ENCODE peak calls at places on chromosomes 6 and 20, in seven cellular contexts. C, I, W, A, R, J and U are unnamed samples.

GRCh38 chr20:44566811-44567210 is 15.6 kb upstream of the PKIG start:
- DNase-seq in C (no peak), I (no peak), W (no peak), A (no peak), R (no peak), J (no peak), U (no peak)

GRCh38 chr6:138004423-138005287 is 102.6 kb downstream of the PERP start:
- DNase-seq in C (peak; percentile 61), I (peak; percentile 35), W (no peak), A (peak; percentile 53), R (no peak), J (no peak), U (peak; percentile 54)

GRCh38 chr6:4021862-4022715 is 56.8 kb downstream of the FAM217A start:
- DNase-seq in C (peak; percentile 22), I (no peak), W (no peak), A (peak; percentile 35), R (no peak), J (no peak), U (no peak)

GRCh38 chr6:32945106-32945761 is 4.4 kb upstream of the HLA-DMB start:
- DNase-seq in C (peak; percentile 81), I (no peak), W (no peak), A (no peak), R (peak; percentile 43), J (no peak), U (no peak)

GRCh38 chr6:143611580-143611979 is 66.2 kb upstream of the PHACTR2 start:
- DNase-seq in C (no peak), I (no peak), W (no peak), A (no peak), R (no peak), J (no peak), U (no peak)

GRCh38 chr6:97437087-97437486 is 154.1 kb upstream of the MMS22L start:
- DNase-seq in C (peak; percentile 27), I (peak; percentile 54), W (no peak), A (peak; percentile 34), R (no peak), J (no peak), U (peak; percentile 30)

GRCh38 chr6:13360671-13361540 is 32.6 kb upstream of the TBC1D7 start:
- DNase-seq in C (no peak), I (no peak), W (no peak), A (no peak), R (no peak), J (peak; percentile 69), U (peak; percentile 88)

GRCh38 chr6:83199865-83200230 is 6.7 kb downstream of the RWDD2A start:
- DNase-seq in C (no peak), I (no peak), W (no peak), A (peak; percentile 69), R (peak; percentile 34), J (no peak), U (no peak)

GRCh38 chr20:16459019-16459700 is 114.1 kb downstream of the KIF16B start:
- DNase-seq in C (no peak), I (no peak), W (peak; percentile 85), A (peak; percentile 29), R (peak; percentile 38), J (no peak), U (no peak)

GRCh38 chr20:55255016-55255415 is 750.3 kb downstream of the CBLN4 start:
- DNase-seq in C (no peak), I (no peak), W (no peak), A (no peak), R (no peak), J (no peak), U (no peak)

GRCh38 chr6:77173472-77174074 is 289.7 kb downstream of the HTR1B start:
- DNase-seq in C (no peak), I (peak; percentile 55), W (no peak), A (no peak), R (no peak), J (peak; percentile 20), U (peak; percentile 2)

GRCh38 chr6:107867302-107867615 is 43.1 kb upstream of the SCML4 start:
- DNase-seq in C (no peak), I (no peak), W (no peak), A (no peak), R (no peak), J (no peak), U (no peak)

GRCh38 chr6:156557269-156557885 is 219.8 kb upstream of the ARID1B start:
- DNase-seq in C (no peak), I (peak; percentile 38), W (peak; percentile 82), A (no peak), R (peak; percentile 82), J (no peak), U (peak; percentile 9)

GRCh38 chr6:135910943-135911618 is 59.6 kb downstream of the PDE7B start:
- DNase-seq in C (no peak), I (no peak), W (no peak), A (no peak), R (no peak), J (no peak), U (no peak)

DNA sequence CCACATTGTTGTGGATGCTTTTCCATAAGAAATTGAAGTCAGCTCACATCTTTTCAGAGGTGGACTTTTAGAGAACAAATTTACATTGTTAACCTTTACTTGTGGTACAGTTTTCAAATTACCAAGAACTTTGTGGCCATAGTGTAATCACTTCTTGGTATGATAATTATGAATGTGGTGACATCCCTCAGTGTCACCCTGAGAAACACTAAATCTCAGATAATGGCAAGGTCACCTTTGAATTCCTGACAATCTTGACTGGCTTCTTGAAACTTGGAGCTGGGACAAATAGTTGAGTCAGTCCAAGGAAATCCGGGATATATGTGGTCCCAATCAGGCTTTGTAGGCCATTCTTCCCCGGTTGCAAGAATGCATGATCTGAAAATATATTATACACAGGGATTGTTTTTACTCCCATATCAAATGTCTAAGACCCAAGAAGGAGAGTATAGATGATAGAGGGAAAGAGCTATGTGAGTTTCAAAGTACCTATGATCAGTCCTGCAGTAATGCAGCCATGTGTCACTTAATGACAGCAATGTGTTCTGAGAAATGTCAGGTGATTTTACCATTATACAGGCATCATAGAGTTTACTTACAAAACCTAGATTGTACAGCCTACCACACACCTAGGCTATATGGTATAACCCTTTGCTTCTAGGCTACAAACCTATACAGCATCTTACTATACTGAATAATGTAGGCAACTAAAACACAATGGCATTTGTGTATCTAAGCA is 120.8 kb upstream of the MTHFD1L start:
- DNase-seq in C (no peak), I (no peak), W (no peak), A (no peak), R (no peak), J (no peak), U (no peak)
- H3K27ac ChIP-seq in C (no peak overlapping the region), I (no peak overlapping the region), W (no peak overlapping the region), A (no peak overlapping the region), R (no peak overlapping the region), J (no peak overlapping the region), U (no peak overlapping the region)

GRCh38 chr20:50111829-50112495 is 988 bp downstream of the UBE2V1 start:
- DNase-seq in C (no peak), I (no peak), W (no peak), A (no peak), R (no peak), J (no peak), U (no peak)
- H3K4me1 ChIP-seq in C (peaks cover 58% of the 10 kb centered on the region), I (peaks cover 24% of the 10 kb centered on the region), W (peaks cover 75% of the 10 kb centered on the region), A (peaks cover 71% of the 10 kb centered on the region), R (peaks cover 77% of the 10 kb centered on the region), J (peaks cover 81% of the 10 kb centered on the region), U (peaks cover 53% of the 10 kb centered on the region)

GRCh38 chr6:42819803-42820508 is 38.1 kb downstream of the BICRAL start:
- DNase-seq in C (peak; percentile 41), I (peak; percentile 15), W (no peak), A (no peak), R (peak; percentile 37), J (no peak), U (peak; percentile 49)

GRCh38 chr6:42821846-42822245 is 40.0 kb downstream of the BICRAL start:
- DNase-seq in C (no peak), I (no peak), W (no peak), A (no peak), R (no peak), J (no peak), U (no peak)

GRCh38 chr6:42818878-42819277 is 37.0 kb downstream of the BICRAL start:
- DNase-seq in C (no peak), I (no peak), W (no peak), A (no peak), R (no peak), J (no peak), U (no peak)

GRCh38 chr6:42820509-42821340 is 38.9 kb downstream of the BICRAL start:
- DNase-seq in C (no peak), I (no peak), W (no peak), A (no peak), R (no peak), J (no peak), U (no peak)

DNA sequence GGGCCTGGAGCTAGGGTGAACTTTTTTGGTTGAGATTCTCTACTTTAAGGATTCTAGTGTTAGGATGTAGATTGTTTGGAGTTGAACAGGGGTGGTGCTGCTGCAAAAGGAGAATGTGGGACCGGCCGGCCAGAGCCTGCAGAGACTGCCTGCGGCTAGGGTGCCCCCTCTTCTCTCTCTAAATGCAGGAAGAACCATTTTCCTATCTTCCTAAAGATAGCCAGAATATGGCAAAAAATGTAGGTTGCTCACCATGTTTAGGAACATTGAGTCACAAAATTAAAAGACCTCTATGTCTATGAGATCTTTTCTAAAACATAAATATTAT is 39.5 kb downstream of the BICRAL start:
- DNase-seq in C (no peak), I (no peak), W (no peak), A (no peak), R (no peak), J (no peak), U (no peak)
- H3K4me3 ChIP-seq in C (no peak overlapping the region), I (no peak overlapping the region), W (no peak overlapping the region), A (no peak overlapping the region), R (no peak overlapping the region), J (peak overlapping the region; percentile 41), U (no peak overlapping the region)

DNA sequence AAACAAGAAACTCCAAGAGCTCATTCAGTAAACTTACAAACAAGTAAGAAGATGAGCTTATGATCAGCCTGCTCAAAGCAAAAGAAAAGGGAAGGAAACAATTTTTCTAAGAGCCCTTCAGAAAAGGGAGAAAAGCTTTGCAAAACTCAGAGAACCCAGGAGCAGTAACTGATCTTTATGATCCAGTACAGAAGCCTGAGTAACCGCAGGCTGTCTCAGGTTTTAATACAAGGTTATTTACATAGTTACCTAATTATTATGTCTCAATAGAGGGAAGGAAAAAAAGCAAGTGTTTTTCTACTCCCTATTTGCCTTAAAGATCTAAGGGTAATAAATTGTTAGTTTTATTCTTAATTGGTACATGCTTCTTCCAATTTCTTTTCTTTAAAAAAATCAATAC is 226.4 kb downstream of the MAFB start:
- DNase-seq in C (no peak), I (no peak), W (no peak), A (no peak), R (no peak), J (no peak), U (no peak)
- H3K27ac ChIP-seq in C (no peak overlapping the region), I (no peak overlapping the region), W (no peak overlapping the region), A (no peak overlapping the region), R (peak overlapping the region; percentile 15), J (no peak overlapping the region), U (no peak overlapping the region)

GRCh38 chr6:43095939-43096338 is 19.8 kb downstream of the PTK7 start:
- DNase-seq in C (no peak), I (no peak), W (no peak), A (no peak), R (no peak), J (no peak), U (no peak)
- H3K4me1 ChIP-seq in C (peaks cover 26% of the 10 kb centered on the region), I (peaks cover 39% of the 10 kb centered on the region), W (peaks cover 7% of the 10 kb centered on the region), A (peaks cover 17% of the 10 kb centered on the region), R (peaks cover 19% of the 10 kb centered on the region), J (no peaks in the 10 kb centered on the region), U (peaks cover 29% of the 10 kb centered on the region)

GRCh38 chr20:64082126-64082638 is 2.0 kb downstream of the LKAAEAR1 start:
- DNase-seq in C (no peak), I (peak; percentile 56), W (no peak), A (no peak), R (no peak), J (no peak), U (peak; percentile 55)
- H3K4me3 ChIP-seq in C (no peak overlapping the region), I (no peak overlapping the region), W (no peak overlapping the region), A (no peak overlapping the region), R (no peak overlapping the region), J (no peak overlapping the region), U (no peak overlapping the region)

GRCh38 chr20:561437-562231 is 18.0 kb upstream of the CSNK2A1 start:
- DNase-seq in C (peak; percentile 74), I (peak; percentile 81), W (peak; percentile 91), A (peak; percentile 79), R (peak; percentile 69), J (no peak), U (peak; percentile 79)
- H3K27ac ChIP-seq in C (no peak overlapping the region), I (no peak overlapping the region), W (no peak overlapping the region), A (no peak overlapping the region), R (no peak overlapping the region), J (no peak overlapping the region), U (no peak overlapping the region)